ENCODE peak calls at places on chromosomes 1 and 21, in ten cellular contexts. One of them, this sample, is unnamed. For H3K36me3, the result is how much of the 10 kb centered on the place peaks cover.

GRCh38 chr1:112296908-112297307 is 99.1 kb upstream of the CTTNBP2NL start:
- DNase-seq in Peyer's patch: no peak
- DNase-seq in tibial nerve: no peak
- DNase-seq in transverse colon: no peak
- DNase-seq in ovary: no peak
- DNase-seq in prostate gland: no peak
- DNase-seq in HepG2: no peak
- DNase-seq in endothelial cell of umbilical vein: no peak
- DNase-seq in breast epithelium: no peak
- DNase-seq in K562: no peak
- DNase-seq in this sample: no peak

GRCh38 chr1:179042700-179043099 is 17.0 kb downstream of the FAM20B start:
- DNase-seq in Peyer's patch: no peak
- DNase-seq in tibial nerve: no peak
- DNase-seq in transverse colon: no peak
- DNase-seq in ovary: no peak
- DNase-seq in prostate gland: no peak
- DNase-seq in HepG2: no peak
- DNase-seq in endothelial cell of umbilical vein: no peak
- DNase-seq in breast epithelium: no peak
- DNase-seq in K562: no peak
- DNase-seq in this sample: no peak

GRCh38 chr1:45753248-45754037 is 3.0 kb upstream of the IPP start:
- DNase-seq in Peyer's patch: no peak
- DNase-seq in tibial nerve: no peak
- DNase-seq in transverse colon: no peak
- DNase-seq in ovary: no peak
- DNase-seq in prostate gland: no peak
- DNase-seq in HepG2: no peak
- DNase-seq in endothelial cell of umbilical vein: no peak
- DNase-seq in breast epithelium: no peak
- DNase-seq in K562: peak
- DNase-seq in this sample: no peak

GRCh38 chr21:45570826-45571601 is 28.8 kb upstream of the SLC19A1 start:
- DNase-seq in Peyer's patch: peak
- DNase-seq in tibial nerve: no peak
- DNase-seq in transverse colon: no peak
- DNase-seq in ovary: no peak
- DNase-seq in prostate gland: no peak
- DNase-seq in HepG2: no peak
- DNase-seq in endothelial cell of umbilical vein: no peak
- DNase-seq in breast epithelium: no peak
- DNase-seq in K562: no peak
- DNase-seq in this sample: no peak

GRCh38 chr21:45935628-45936027 is 45.9 kb upstream of the COL6A1 start:
- DNase-seq in Peyer's patch: no peak
- DNase-seq in tibial nerve: no peak
- DNase-seq in transverse colon: no peak
- DNase-seq in ovary: no peak
- DNase-seq in prostate gland: no peak
- DNase-seq in HepG2: no peak
- DNase-seq in endothelial cell of umbilical vein: no peak
- DNase-seq in breast epithelium: no peak
- DNase-seq in K562: no peak
- DNase-seq in this sample: no peak

GRCh38 chr1:116847688-116848531 is 61.8 kb upstream of the PTGFRN start:
- DNase-seq in Peyer's patch: peak
- DNase-seq in tibial nerve: peak
- DNase-seq in transverse colon: peak
- DNase-seq in ovary: peak
- DNase-seq in prostate gland: no peak
- DNase-seq in HepG2: no peak
- DNase-seq in endothelial cell of umbilical vein: peak
- DNase-seq in breast epithelium: no peak
- DNase-seq in K562: no peak
- DNase-seq in this sample: peak

GRCh38 chr21:27814226-27814625 is 847.3 kb upstream of the ADAMTS5 start:
- DNase-seq in Peyer's patch: no peak
- DNase-seq in tibial nerve: no peak
- DNase-seq in transverse colon: no peak
- DNase-seq in ovary: no peak
- DNase-seq in prostate gland: no peak
- DNase-seq in HepG2: no peak
- DNase-seq in endothelial cell of umbilical vein: no peak
- DNase-seq in breast epithelium: no peak
- DNase-seq in K562: no peak
- DNase-seq in this sample: no peak

GRCh38 chr1:86990826-86991225 is 76.4 kb downstream of the HS2ST1 start:
- DNase-seq in Peyer's patch: no peak
- DNase-seq in tibial nerve: no peak
- DNase-seq in transverse colon: no peak
- DNase-seq in ovary: no peak
- DNase-seq in prostate gland: no peak
- DNase-seq in HepG2: no peak
- DNase-seq in endothelial cell of umbilical vein: no peak
- DNase-seq in breast epithelium: no peak
- DNase-seq in K562: peak
- DNase-seq in this sample: no peak

GRCh38 chr21:45420623-45421041 is 15.7 kb downstream of the COL18A1 start:
- DNase-seq in Peyer's patch: no peak
- DNase-seq in tibial nerve: no peak
- DNase-seq in transverse colon: no peak
- DNase-seq in ovary: no peak
- DNase-seq in prostate gland: no peak
- DNase-seq in HepG2: no peak
- DNase-seq in endothelial cell of umbilical vein: no peak
- DNase-seq in breast epithelium: no peak
- DNase-seq in K562: no peak
- DNase-seq in this sample: peak

GRCh38 chr1:100249537-100250257 is at the start of gene DBT:
- DNase-seq in Peyer's patch: peak
- DNase-seq in tibial nerve: peak
- DNase-seq in transverse colon: peak
- DNase-seq in ovary: peak
- DNase-seq in prostate gland: peak
- DNase-seq in HepG2: peak
- DNase-seq in endothelial cell of umbilical vein: peak
- DNase-seq in breast epithelium: peak
- DNase-seq in K562: peak
- DNase-seq in this sample: peak
- TF ChIP-seq POLR2A in Peyer's patch: peak
- TF ChIP-seq POLR2A in tibial nerve: peak
- TF ChIP-seq POLR2A in transverse colon: peak
- TF ChIP-seq POLR2A in ovary: peak
- TF ChIP-seq POLR2A in prostate gland: peak
- TF ChIP-seq POLR2A in HepG2: peak
- TF ChIP-seq POLR2A in endothelial cell of umbilical vein: peak
- TF ChIP-seq POLR2A in breast epithelium: peak
- TF ChIP-seq POLR2A in K562: peak
- TF ChIP-seq POLR2A in this sample: peak

GRCh38 chr1:229325873-229326502 is 16.9 kb downstream of the CCSAP start:
- DNase-seq in Peyer's patch: no peak
- DNase-seq in tibial nerve: no peak
- DNase-seq in transverse colon: no peak
- DNase-seq in ovary: no peak
- DNase-seq in prostate gland: no peak
- DNase-seq in HepG2: no peak
- DNase-seq in endothelial cell of umbilical vein: no peak
- DNase-seq in breast epithelium: no peak
- DNase-seq in K562: no peak
- DNase-seq in this sample: no peak
- H3K4me3 ChIP-seq in Peyer's patch: no peak
- H3K4me3 ChIP-seq in tibial nerve: no peak
- H3K4me3 ChIP-seq in transverse colon: no peak
- H3K4me3 ChIP-seq in ovary: no peak
- H3K4me3 ChIP-seq in prostate gland: no peak
- H3K4me3 ChIP-seq in HepG2: no peak
- H3K4me3 ChIP-seq in endothelial cell of umbilical vein: no peak
- H3K4me3 ChIP-seq in breast epithelium: no peak
- H3K4me3 ChIP-seq in K562: no peak
- H3K4me3 ChIP-seq in this sample: no peak

DNA sequence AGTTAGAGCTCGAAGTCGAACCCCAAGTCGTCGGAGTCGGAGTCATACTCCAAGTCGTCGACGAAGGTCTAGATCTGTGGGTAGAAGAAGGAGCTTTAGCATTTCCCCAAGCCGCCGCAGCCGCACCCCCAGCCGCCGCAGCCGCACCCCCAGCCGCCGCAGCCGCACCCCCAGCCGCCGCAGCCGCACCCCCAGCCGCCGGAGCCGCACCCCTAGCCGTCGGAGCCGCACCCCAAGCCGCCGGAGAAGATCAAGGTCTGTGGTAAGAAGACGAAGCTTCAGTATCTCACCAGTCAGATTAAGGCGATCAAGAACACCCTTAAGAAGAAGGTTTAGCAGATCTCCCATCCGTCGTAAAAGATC is 12.1 kb downstream of the SON start:
- DNase-seq in Peyer's patch: no peak
- DNase-seq in tibial nerve: no peak
- DNase-seq in transverse colon: no peak
- DNase-seq in ovary: no peak
- DNase-seq in prostate gland: no peak
- DNase-seq in HepG2: no peak
- DNase-seq in endothelial cell of umbilical vein: no peak
- DNase-seq in breast epithelium: no peak
- DNase-seq in K562: no peak
- DNase-seq in this sample: no peak
- H3K36me3 ChIP-seq in Peyer's patch: half or more
- H3K36me3 ChIP-seq in tibial nerve: under half
- H3K36me3 ChIP-seq in transverse colon: under half
- H3K36me3 ChIP-seq in ovary: under half
- H3K36me3 ChIP-seq in prostate gland: under half
- H3K36me3 ChIP-seq in HepG2: under half
- H3K36me3 ChIP-seq in endothelial cell of umbilical vein: half or more
- H3K36me3 ChIP-seq in breast epithelium: under half
- H3K36me3 ChIP-seq in K562: half or more
- H3K36me3 ChIP-seq in this sample: half or more

GRCh38 chr1:232765536-232765935 is 39.7 kb upstream of the MAP10 start:
- DNase-seq in Peyer's patch: no peak
- DNase-seq in tibial nerve: no peak
- DNase-seq in transverse colon: no peak
- DNase-seq in ovary: no peak
- DNase-seq in prostate gland: no peak
- DNase-seq in HepG2: no peak
- DNase-seq in endothelial cell of umbilical vein: no peak
- DNase-seq in breast epithelium: no peak
- DNase-seq in K562: no peak
- DNase-seq in this sample: no peak
- TF ChIP-seq POLR2A in Peyer's patch: no peak
- TF ChIP-seq POLR2A in tibial nerve: no peak
- TF ChIP-seq POLR2A in transverse colon: no peak
- TF ChIP-seq POLR2A in ovary: no peak
- TF ChIP-seq POLR2A in prostate gland: no peak
- TF ChIP-seq POLR2A in HepG2: no peak
- TF ChIP-seq POLR2A in endothelial cell of umbilical vein: no peak
- TF ChIP-seq POLR2A in breast epithelium: no peak
- TF ChIP-seq POLR2A in K562: no peak
- TF ChIP-seq POLR2A in this sample: no peak

GRCh38 chr1:228905579-228905978 is 170.3 kb downstream of the RHOU start:
- DNase-seq in Peyer's patch: no peak
- DNase-seq in tibial nerve: no peak
- DNase-seq in transverse colon: no peak
- DNase-seq in ovary: no peak
- DNase-seq in prostate gland: no peak
- DNase-seq in HepG2: peak
- DNase-seq in endothelial cell of umbilical vein: no peak
- DNase-seq in breast epithelium: no peak
- DNase-seq in K562: no peak
- DNase-seq in this sample: no peak
- H3K4me3 ChIP-seq in Peyer's patch: no peak
- H3K4me3 ChIP-seq in tibial nerve: no peak
- H3K4me3 ChIP-seq in transverse colon: no peak
- H3K4me3 ChIP-seq in ovary: no peak
- H3K4me3 ChIP-seq in prostate gland: no peak
- H3K4me3 ChIP-seq in HepG2: no peak
- H3K4me3 ChIP-seq in endothelial cell of umbilical vein: no peak
- H3K4me3 ChIP-seq in breast epithelium: no peak
- H3K4me3 ChIP-seq in K562: no peak
- H3K4me3 ChIP-seq in this sample: no peak

GRCh38 chr1:114719424-114719787 is 2.8 kb upstream of the NRAS start:
- DNase-seq in Peyer's patch: no peak
- DNase-seq in tibial nerve: no peak
- DNase-seq in transverse colon: no peak
- DNase-seq in ovary: no peak
- DNase-seq in prostate gland: no peak
- DNase-seq in HepG2: no peak
- DNase-seq in endothelial cell of umbilical vein: no peak
- DNase-seq in breast epithelium: no peak
- DNase-seq in K562: no peak
- DNase-seq in this sample: no peak
- H3K36me3 ChIP-seq in Peyer's patch: half or more
- H3K36me3 ChIP-seq in tibial nerve: under half
- H3K36me3 ChIP-seq in transverse colon: under half
- H3K36me3 ChIP-seq in ovary: under half
- H3K36me3 ChIP-seq in prostate gland: under half
- H3K36me3 ChIP-seq in HepG2: under half
- H3K36me3 ChIP-seq in endothelial cell of umbilical vein: under half
- H3K36me3 ChIP-seq in breast epithelium: under half
- H3K36me3 ChIP-seq in K562: half or more
- H3K36me3 ChIP-seq in this sample: under half

GRCh38 chr1:15834406-15835204 is 12.9 kb upstream of the SPEN start:
- DNase-seq in Peyer's patch: peak
- DNase-seq in tibial nerve: peak
- DNase-seq in transverse colon: peak
- DNase-seq in ovary: peak
- DNase-seq in prostate gland: peak
- DNase-seq in HepG2: peak
- DNase-seq in endothelial cell of umbilical vein: peak
- DNase-seq in breast epithelium: peak
- DNase-seq in K562: peak
- DNase-seq in this sample: peak
- TF ChIP-seq POLR2A in Peyer's patch: peak
- TF ChIP-seq POLR2A in tibial nerve: peak
- TF ChIP-seq POLR2A in transverse colon: peak
- TF ChIP-seq POLR2A in ovary: no peak
- TF ChIP-seq POLR2A in prostate gland: peak
- TF ChIP-seq POLR2A in HepG2: peak
- TF ChIP-seq POLR2A in endothelial cell of umbilical vein: peak
- TF ChIP-seq POLR2A in breast epithelium: no peak
- TF ChIP-seq POLR2A in K562: peak
- TF ChIP-seq POLR2A in this sample: peak

This sample was measured in heart left ventricle.